ENCODE peak calls at places on chromosomes 7 and 10, in six cellular contexts. S, D, O, X, E and Z are unnamed samples.

GRCh38 chr7:106623846-106624245 is 37.1 kb downstream of the CCDC71L start:
- DNase-seq in S (no peak), D (peak), O (no peak), X (no peak), E (no peak), Z (peak)

GRCh38 chr10:92121686-92122492 is 169.0 kb downstream of the CPEB3 start:
- DNase-seq in S (no peak), D (no peak), O (no peak), X (no peak), E (no peak), Z (no peak)

GRCh38 chr10:84293574-84294016 is 34.8 kb upstream of the CCSER2 start:
- DNase-seq in S (no peak), D (no peak), O (no peak), X (peak), E (no peak), Z (no peak)

GRCh38 chr10:71217266-71218045 is 5.1 kb downstream of the UNC5B start:
- DNase-seq in S (peak), D (no peak), O (no peak), X (no peak), E (no peak), Z (no peak)

GRCh38 chr10:63466168-63466935 is 575 bp upstream of the JMJD1C start:
- DNase-seq in S (no peak), D (no peak), O (no peak), X (peak), E (peak), Z (peak)

GRCh38 chr7:70764004-70764691 is 367.8 kb upstream of the GALNT17 start:
- DNase-seq in S (no peak), D (no peak), O (no peak), X (no peak), E (no peak), Z (no peak)

GRCh38 chr7:29988391-29989256 is 977 bp downstream of the SCRN1 start:
- DNase-seq in S (peak), D (no peak), O (no peak), X (peak), E (peak), Z (peak)

GRCh38 chr10:79159141-79159619 is 90.4 kb downstream of the ZMIZ1 start:
- DNase-seq in S (no peak), D (no peak), O (no peak), X (no peak), E (no peak), Z (peak)

GRCh38 chr10:23344251-23344841 is at the start of gene C10orf67:
- DNase-seq in S (peak), D (no peak), O (no peak), X (peak), E (peak), Z (peak)

GRCh38 chr10:103124420-103125096 is 68.5 kb downstream of the NT5C2 start:
- DNase-seq in S (no peak), D (no peak), O (no peak), X (no peak), E (no peak), Z (no peak)

GRCh38 chr10:76117949-76118348 is 686.5 kb downstream of the LRMDA start:
- DNase-seq in S (no peak), D (no peak), O (peak), X (no peak), E (no peak), Z (peak)

GRCh38 chr10:26503911-26504310 is 65.8 kb downstream of the APBB1IP start:
- DNase-seq in S (no peak), D (no peak), O (no peak), X (no peak), E (no peak), Z (no peak)

GRCh38 chr7:13981070-13981469 is 8.4 kb downstream of the ETV1 start:
- DNase-seq in S (no peak), D (peak), O (peak), X (no peak), E (peak), Z (peak)

GRCh38 chr10:131275691-131276090 is 35.8 kb downstream of the TCERG1L start:
- DNase-seq in S (no peak), D (no peak), O (no peak), X (no peak), E (no peak), Z (no peak)

GRCh38 chr10:86349940-86350630 is 16.5 kb downstream of the GRID1 start:
- DNase-seq in S (no peak), D (no peak), O (no peak), X (no peak), E (no peak), Z (no peak)

GRCh38 chr10:114616516-114616915 is 41.6 kb downstream of the ABLIM1 start:
- DNase-seq in S (no peak), D (no peak), O (no peak), X (no peak), E (no peak), Z (peak)

GRCh38 chr10:48582970-48583369 is 21.9 kb downstream of the ARHGAP22 start:
- DNase-seq in S (peak), D (no peak), O (no peak), X (peak), E (no peak), Z (no peak)

GRCh38 chr10:14502451-14502850 is 171.7 kb upstream of the FRMD4A start:
- DNase-seq in S (no peak), D (no peak), O (no peak), X (no peak), E (no peak), Z (peak)

GRCh38 chr10:131855396-131855762 is 45.4 kb upstream of the PPP2R2D start:
- DNase-seq in S (no peak), D (no peak), O (no peak), X (no peak), E (peak), Z (no peak)

GRCh38 chr7:158108646-158109293 is 478.9 kb downstream of the PTPRN2 start:
- DNase-seq in S (no peak), D (no peak), O (no peak), X (no peak), E (no peak), Z (no peak)

GRCh38 chr7:12729112-12729511 is 41.7 kb downstream of the ARL4A start:
- DNase-seq in S (no peak), D (no peak), O (no peak), X (peak), E (peak), Z (peak)

GRCh38 chr7:9958461-9958860 is 1015.2 kb upstream of the PHF14 start:
- DNase-seq in S (no peak), D (no peak), O (no peak), X (no peak), E (no peak), Z (no peak)

GRCh38 chr7:152521420-152522337 is 85.9 kb upstream of the KMT2C start:
- DNase-seq in S (peak), D (no peak), O (no peak), X (no peak), E (no peak), Z (no peak)

GRCh38 chr7:128745706-128746105 is 6.5 kb downstream of the CALU start:
- DNase-seq in S (no peak), D (no peak), O (no peak), X (no peak), E (no peak), Z (no peak)

GRCh38 chr10:80204801-80205477 is 398 bp downstream of the ANXA11 start:
- DNase-seq in S (peak), D (no peak), O (no peak), X (no peak), E (peak), Z (no peak)

DNA sequence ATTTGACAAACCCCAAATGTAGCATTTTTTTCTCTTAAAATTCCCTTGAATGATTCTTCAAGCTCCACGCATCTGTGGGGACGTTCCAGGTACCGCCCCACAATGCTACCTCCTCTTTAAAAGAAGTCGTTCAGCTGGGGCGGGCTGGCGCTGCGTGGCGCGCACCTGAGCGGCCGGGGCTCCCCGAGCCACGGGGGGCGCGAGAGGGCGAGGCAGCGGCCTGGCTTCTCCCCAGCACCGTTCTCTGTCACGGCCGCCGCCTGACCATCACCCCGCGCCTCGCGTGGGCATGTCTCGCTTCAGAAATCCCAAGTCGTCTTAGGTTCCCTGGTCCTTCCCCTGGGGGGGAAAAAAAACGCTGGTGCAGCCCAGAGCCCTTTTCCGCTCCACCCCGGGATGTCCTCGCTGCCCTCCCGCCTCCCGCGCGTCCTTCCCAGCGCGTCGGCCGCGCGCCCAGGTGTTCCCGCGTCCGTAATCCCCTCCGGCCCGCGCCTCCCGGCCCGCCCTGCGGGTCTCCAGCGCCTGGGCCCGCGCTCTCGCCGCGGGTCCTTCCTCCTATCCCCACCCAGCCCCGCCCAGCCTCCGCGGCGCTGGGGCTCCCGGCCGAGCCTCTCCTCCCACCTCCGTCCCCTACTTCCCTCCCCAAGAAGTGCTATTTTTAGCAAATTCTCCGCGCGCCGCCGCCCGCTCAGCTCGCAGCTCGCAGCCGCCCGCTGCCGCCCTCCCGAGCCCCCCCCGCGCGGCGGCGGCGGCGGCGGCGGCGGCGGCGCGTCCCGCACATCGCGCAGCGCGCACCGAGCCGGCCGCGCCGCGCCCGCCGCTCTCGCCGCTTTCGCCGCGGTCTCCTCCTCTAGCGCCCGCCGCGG is 58.8 kb upstream of the PRPS1L1 start:
- DNase-seq in S (peak), D (no peak), O (no peak), X (no peak), E (peak), Z (peak)
- TF ChIP-seq CTCF in S (no peak), D (no peak), O (peak), X (no peak), E (no peak), Z (no peak)

GRCh38 chr7:18550574-18550973 is 55.0 kb downstream of the HDAC9 start:
- DNase-seq in S (no peak), D (no peak), O (no peak), X (no peak), E (no peak), Z (no peak)

GRCh38 chr7:18552943-18553584 is 57.5 kb downstream of the HDAC9 start:
- DNase-seq in S (no peak), D (no peak), O (no peak), X (no peak), E (no peak), Z (no peak)

GRCh38 chr7:18555120-18555519 is 59.6 kb downstream of the HDAC9 start:
- DNase-seq in S (no peak), D (no peak), O (no peak), X (no peak), E (no peak), Z (no peak)

GRCh38 chr7:18553585-18554055 is 58.1 kb downstream of the HDAC9 start:
- DNase-seq in S (no peak), D (no peak), O (no peak), X (no peak), E (no peak), Z (no peak)

GRCh38 chr7:18552311-18552916 is 56.9 kb downstream of the HDAC9 start:
- DNase-seq in S (no peak), D (no peak), O (no peak), X (no peak), E (no peak), Z (peak)
- H3K4me3 ChIP-seq in S (no peak), D (no peak), O (no peak), X (peak), E (no peak), Z (no peak)

GRCh38 chr7:53209129-53209528 is 173.7 kb downstream of the POM121L12 start:
- DNase-seq in S (no peak), D (no peak), O (no peak), X (no peak), E (no peak), Z (no peak)
- TF ChIP-seq CTCF in S (no peak), D (no peak), O (no peak), X (no peak), E (no peak), Z (no peak)

DNA sequence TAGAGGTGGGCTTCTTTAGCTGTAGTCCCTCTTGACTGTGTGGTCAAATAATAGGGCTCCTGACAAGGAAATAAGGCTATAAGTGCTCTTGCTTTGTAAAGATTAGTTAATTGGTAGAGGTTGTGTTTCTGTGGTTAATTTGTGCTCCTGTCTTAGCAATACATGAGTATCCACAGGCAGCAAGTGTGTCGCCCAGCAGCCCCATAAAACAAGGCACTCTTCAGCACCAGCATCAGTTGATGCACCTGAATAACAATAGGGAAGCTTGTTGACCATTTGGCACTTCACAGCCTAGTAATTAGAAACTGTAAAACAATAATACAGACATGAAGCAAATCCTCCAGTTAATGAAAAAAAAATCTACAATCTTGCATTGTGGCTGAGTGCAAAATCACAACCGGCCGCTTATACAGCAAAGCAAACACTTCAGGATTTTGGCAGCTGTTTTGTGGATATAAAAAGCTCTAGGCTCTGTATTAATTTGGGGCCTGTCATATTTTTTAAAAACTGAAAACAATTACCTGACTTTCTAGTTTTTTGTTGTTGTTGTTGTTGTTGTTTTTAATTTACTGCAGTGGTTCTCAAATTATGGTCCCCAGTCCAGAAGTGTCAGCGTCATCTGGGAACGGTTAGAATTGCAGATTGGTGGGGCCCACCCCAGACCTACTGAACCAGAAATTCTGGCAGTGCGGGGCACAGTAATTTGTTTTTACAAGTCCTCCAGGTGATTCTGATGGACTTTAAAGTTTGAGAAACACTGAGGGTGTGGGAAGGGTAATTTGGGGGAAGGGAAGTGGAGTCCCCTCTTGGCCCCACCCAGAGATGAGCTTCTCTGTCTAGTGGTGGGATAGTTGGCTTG is 56.8 kb downstream of the AUTS2 start:
- DNase-seq in S (no peak), D (no peak), O (no peak), X (no peak), E (no peak), Z (no peak)
- H3K4me3 ChIP-seq in S (no peak), D (no peak), O (no peak), X (no peak), E (no peak), Z (no peak)

DNA sequence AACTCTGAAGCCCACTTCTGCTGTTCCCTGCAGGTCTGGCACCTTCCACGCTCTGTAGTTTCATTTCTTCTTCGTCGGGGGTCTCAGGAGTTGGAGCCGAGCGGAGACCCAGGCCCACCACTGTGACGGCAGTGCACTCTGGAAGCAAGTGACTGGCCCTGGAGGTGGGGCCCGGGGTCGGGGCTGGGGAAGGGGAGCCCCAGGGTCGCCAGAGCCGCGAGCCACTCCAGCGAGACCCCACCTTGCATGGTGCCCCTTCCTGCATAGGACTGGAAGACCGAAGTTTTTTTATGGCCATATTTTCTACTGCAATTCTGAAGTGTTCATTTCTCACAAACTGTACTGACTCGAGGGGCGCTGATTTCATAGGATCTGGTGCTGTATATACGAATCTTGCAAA is 172.8 kb downstream of the CCDC3 start:
- DNase-seq in S (no peak), D (no peak), O (no peak), X (no peak), E (no peak), Z (no peak)
- TF ChIP-seq CTCF in S (no peak), D (no peak), O (no peak), X (no peak), E (no peak), Z (no peak)

DNA sequence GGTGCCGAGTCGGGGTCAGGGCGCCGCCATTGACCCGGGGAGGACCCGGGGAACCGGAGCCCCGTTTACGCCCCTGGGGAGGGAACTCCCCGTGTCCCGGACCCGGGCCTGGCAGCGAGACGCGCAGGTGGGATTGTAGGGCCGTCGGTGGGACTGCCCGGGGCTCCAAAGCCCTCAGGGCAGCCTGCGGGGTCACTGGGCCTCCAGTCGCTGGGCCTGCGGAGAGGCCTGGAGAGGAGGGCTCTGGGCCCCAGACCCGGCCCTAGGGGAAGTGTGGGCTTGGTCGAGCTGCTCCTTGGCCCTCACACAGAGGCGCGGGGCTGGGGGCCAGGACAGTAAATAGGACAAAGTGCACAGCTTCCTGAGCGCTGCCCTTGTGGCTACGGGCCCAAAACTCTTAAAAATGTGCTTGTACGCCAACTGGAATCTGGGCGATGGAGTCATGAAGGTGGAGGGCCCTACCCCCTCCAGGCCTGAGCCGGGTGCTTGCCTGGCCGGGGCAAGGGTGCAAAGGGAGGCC is 657 bp downstream of the ECHDC3 start:
- DNase-seq in S (no peak), D (no peak), O (no peak), X (no peak), E (peak), Z (peak)
- H3K4me3 ChIP-seq in S (peak), D (no peak), O (peak), X (peak), E (peak), Z (peak)

DNA sequence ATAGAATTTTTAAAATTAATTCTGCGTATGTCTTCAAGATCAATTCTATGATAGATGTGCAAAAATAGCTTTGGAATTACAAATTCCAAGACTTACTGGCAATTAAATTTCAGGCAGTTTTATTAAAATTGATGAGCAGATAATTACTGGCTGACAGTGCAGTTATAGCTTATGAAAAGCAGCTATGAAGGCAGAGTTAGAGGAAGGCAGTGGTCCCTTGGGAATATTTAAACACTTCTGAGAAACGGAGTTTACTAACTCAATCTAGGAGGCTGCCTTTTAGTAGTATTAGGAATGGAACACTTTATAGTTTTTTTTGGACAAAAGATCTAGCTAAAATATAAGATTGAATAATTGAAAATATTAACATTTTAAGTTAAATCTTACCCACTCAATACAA is 70.8 kb downstream of the CFTR start:
- DNase-seq in S (no peak), D (no peak), O (no peak), X (no peak), E (no peak), Z (no peak)
- TF ChIP-seq CTCF in S (no peak), D (no peak), O (no peak), X (no peak), E (no peak), Z (no peak)